ENCODE peak calls at places on chromosomes 5 and 9, in four cellular contexts. W, M, F and B are unnamed samples.

GRCh38 chr5:109045710-109046109 is 298.0 kb downstream of the FER start:
- DNase-seq in W (no peak), M (no peak), F (no peak), B (no peak)

GRCh38 chr9:100150209-100150608 is 51.2 kb downstream of the INVS start:
- DNase-seq in W (no peak), F (peak; percentile 72), M (no peak), B (no peak)

GRCh38 chr5:151892393-151892792 is 32.3 kb downstream of the GLRA1 start:
- DNase-seq in F (no peak), M (no peak), W (no peak), B (no peak)

GRCh38 chr9:78399153-78399552 is 102.2 kb downstream of the PSAT1 start:
- DNase-seq in M (no peak), W (no peak), F (no peak), B (no peak)

GRCh38 chr5:6194261-6194875 is 184.0 kb downstream of the MED10 start:
- DNase-seq in F (no peak), M (no peak), W (no peak), B (no peak)

GRCh38 chr5:102223542-102224444 is 72.3 kb downstream of the SLCO4C1 start:
- DNase-seq in M (peak; percentile 2), W (peak; percentile 18), F (no peak), B (peak; percentile 81)

GRCh38 chr9:10232352-10232930 is 380.4 kb downstream of the PTPRD start:
- DNase-seq in M (no peak), W (no peak), F (no peak), B (no peak)

GRCh38 chr5:27473300-27474053 is 435.1 kb upstream of the CDH9 start:
- DNase-seq in F (no peak), W (no peak), M (no peak), B (no peak)

GRCh38 chr5:1118738-1119137 is 6.9 kb upstream of the SLC12A7 start:
- DNase-seq in M (no peak), W (no peak), F (no peak), B (no peak)

GRCh38 chr9:78261403-78262001 is 25.6 kb downstream of the CEP78 start:
- DNase-seq in W (peak; percentile 34), F (no peak), M (peak; percentile 26), B (peak; percentile 79)

GRCh38 chr5:179258001-179258921 is 87.0 kb downstream of the ADAMTS2 start:
- DNase-seq in W (no peak), M (no peak), F (no peak), B (no peak)

GRCh38 chr9:127395491-127396252 is 1.3 kb upstream of the SLC2A8 start:
- DNase-seq in F (no peak), W (no peak), M (no peak), B (no peak)

GRCh38 chr9:122374885-122375420 is 4.1 kb downstream of the PTGS1 start:
- DNase-seq in M (no peak), F (no peak), W (no peak), B (no peak)

GRCh38 chr9:712643-713042 is 128.9 kb upstream of the DMRT1 start:
- DNase-seq in F (no peak), W (no peak), M (no peak), B (no peak)

GRCh38 chr9:79489241-79490000 is 82.3 kb upstream of the TLE4 start:
- DNase-seq in M (no peak), W (no peak), F (peak; percentile 77), B (no peak)

GRCh38 chr5:39394946-39395345 is 29.8 kb downstream of the DAB2 start:
- DNase-seq in W (no peak), M (no peak), F (no peak), B (no peak)

GRCh38 chr9:138003485-138004190 is 126.1 kb downstream of the CACNA1B start:
- DNase-seq in F (no peak), W (no peak), M (no peak), B (no peak)

GRCh38 chr5:170603578-170604565 is 100.1 kb downstream of the KCNIP1 start:
- DNase-seq in F (no peak), W (peak; percentile 74), M (peak; percentile 75), B (peak; percentile 91)

GRCh38 chr5:124798890-124799289 is 52.5 kb upstream of the ZNF608 start:
- DNase-seq in W (no peak), M (no peak), F (no peak), B (no peak)

GRCh38 chr5:160961030-160961429 is 109.0 kb upstream of the ATP10B start:
- DNase-seq in W (no peak), F (no peak), M (no peak), B (no peak)

GRCh38 chr5:98638701-98639100 is 134.8 kb upstream of the RGMB start:
- DNase-seq in F (no peak), W (no peak), M (no peak), B (no peak)

GRCh38 chr9:93909242-93909616 is 45.9 kb downstream of the BARX1 start:
- DNase-seq in W (no peak), F (no peak), M (no peak), B (no peak)

GRCh38 chr5:87252283-87252605 is 15.4 kb upstream of the RASA1 start:
- DNase-seq in W (no peak), F (no peak), M (no peak), B (no peak)

GRCh38 chr5:36369092-36369737 is 67.5 kb upstream of the RANBP3L start:
- DNase-seq in W (no peak), F (no peak), M (no peak), B (no peak)

GRCh38 chr5:159456722-159457462 is 126.6 kb upstream of the IL12B start:
- DNase-seq in F (no peak), W (peak; percentile 72), M (no peak), B (no peak)

GRCh38 chr5:69512740-69513260 is 20.2 kb downstream of the OCLN start:
- DNase-seq in W (no peak), M (no peak), F (no peak), B (no peak)

GRCh38 chr5:149826574-149826973 is 96.5 kb downstream of the PPARGC1B start:
- DNase-seq in W (no peak), F (no peak), M (no peak), B (no peak)

GRCh38 chr5:91109634-91110033 is 273.5 kb downstream of the ARRDC3 start:
- DNase-seq in M (no peak), F (no peak), W (no peak), B (no peak)

GRCh38 chr5:53884844-53885243 is 324.4 kb downstream of the NDUFS4 start:
- DNase-seq in M (no peak), F (no peak), W (no peak), B (no peak)

GRCh38 chr5:179152144-179152895 is 92.1 kb downstream of the ZNF354C start:
- DNase-seq in W (no peak), F (no peak), M (no peak), B (no peak)

GRCh38 chr9:1871486-1872181 is 143.5 kb upstream of the SMARCA2 start:
- DNase-seq in M (no peak), F (no peak), W (no peak), B (no peak)

GRCh38 chr9:748861-749497 is 92.5 kb upstream of the DMRT1 start:
- DNase-seq in M (no peak), F (no peak), W (no peak), B (no peak)

GRCh38 chr5:67942451-67942830 is 273.1 kb upstream of the PIK3R1 start:
- DNase-seq in W (no peak), M (no peak), F (no peak), B (no peak)

GRCh38 chr9:135088348-135088978 is 995 bp downstream of the OLFM1 start:
- DNase-seq in M (no peak), F (no peak), W (no peak), B (no peak)

GRCh38 chr9:137435980-137436760 is 5.0 kb downstream of the ENTPD8 start:
- DNase-seq in W (no peak), F (no peak), M (peak; percentile 4), B (no peak)

GRCh38 chr9:104961701-104962359 is 33.9 kb upstream of the ABCA1 start:
- DNase-seq in W (no peak), F (no peak), M (no peak), B (no peak)

GRCh38 chr9:37350486-37351190 is 71.9 kb upstream of the GRHPR start:
- DNase-seq in M (no peak), F (no peak), W (no peak), B (no peak)

GRCh38 chr5:423626-424258 is 19.2 kb upstream of the EXOC3 start:
- DNase-seq in W (no peak), M (no peak), F (no peak), B (no peak)